ENCODE peak calls at places on chromosomes 4 and X, in five cellular contexts. Z, A, D, G and W are unnamed samples.

GRCh38 chrX:151970661-151971060 is 3.8 kb downstream of the GABRE start:
- DNase-seq in Z (no peak), D (no peak), A (peak; percentile 89), G (peak; percentile 77), W (peak; percentile 80)

GRCh38 chr4:153418581-153418980 is 47.6 kb upstream of the TMEM131L start:
- DNase-seq in A (peak; percentile 13), G (no peak), Z (no peak), D (no peak), W (no peak)

GRCh38 chrX:41394293-41394692 is 52.9 kb upstream of the NYX start:
- DNase-seq in G (no peak), D (no peak), A (no peak), Z (no peak), W (no peak)

GRCh38 chr4:7132249-7132648 is 60.1 kb upstream of the SORCS2 start:
- DNase-seq in G (no peak), Z (no peak), D (no peak), A (no peak), W (no peak)

GRCh38 chr4:187294861-187295260 is 571.2 kb upstream of the FAT1 start:
- DNase-seq in D (no peak), A (peak; percentile 88), Z (no peak), G (no peak), W (no peak)

GRCh38 chrX:78839711-78840110 is 92.2 kb downstream of the LPAR4 start:
- DNase-seq in Z (no peak), D (no peak), A (no peak), G (no peak), W (no peak)

GRCh38 chr4:159598602-159599001 is 495.7 kb downstream of the RAPGEF2 start:
- DNase-seq in D (no peak), Z (no peak), A (no peak), G (no peak), W (no peak)

GRCh38 chrX:47232803-47233332 is at the start of gene USP11:
- DNase-seq in D (no peak), Z (peak; percentile 81), A (peak; percentile 60), G (peak; percentile 43), W (peak; percentile 88)

GRCh38 chr4:21898101-21898500 is 50.5 kb downstream of the KCNIP4 start:
- DNase-seq in Z (no peak), G (no peak), A (no peak), D (no peak), W (no peak)

GRCh38 chrX:144627947-144628346 is 619.4 kb upstream of the SPANXN1 start:
- DNase-seq in Z (no peak), G (peak; percentile 37), A (no peak), D (no peak), W (no peak)

GRCh38 chrX:104665691-104666090 is 99.7 kb downstream of the IL1RAPL2 start:
- DNase-seq in D (no peak), Z (no peak), A (no peak), G (no peak), W (no peak)

GRCh38 chrX:11435568-11435967 is 142.4 kb downstream of the AMELX start:
- DNase-seq in Z (peak; percentile 25), D (no peak), A (peak; percentile 73), G (no peak), W (no peak)

GRCh38 chr4:138639018-138639876 is 376.3 kb upstream of the NOCT start:
- DNase-seq in A (peak; percentile 17), D (no peak), Z (no peak), G (no peak), W (no peak)

GRCh38 chr4:107951551-107951950 is 20.2 kb downstream of the CYP2U1 start:
- DNase-seq in A (peak; percentile 49), G (no peak), Z (no peak), D (no peak), W (no peak)

GRCh38 chr4:115629270-115629669 is 515.9 kb upstream of the NDST4 start:
- DNase-seq in Z (no peak), D (no peak), G (no peak), A (no peak), W (no peak)

GRCh38 chr4:118751634-118752293 is 66.6 kb downstream of the METTL14 start:
- DNase-seq in Z (no peak), G (no peak), A (no peak), D (no peak), W (no peak)

GRCh38 chrX:15350329-15350996 is 15.1 kb upstream of the PIGA start:
- DNase-seq in G (no peak), D (no peak), Z (no peak), A (no peak), W (no peak)

GRCh38 chrX:65985922-65986588 is 53.8 kb downstream of the VSIG4 start:
- DNase-seq in G (no peak), A (peak; percentile 58), D (no peak), Z (peak; percentile 74), W (no peak)

GRCh38 chr4:126306152-126306869 is 991.6 kb downstream of the FAT4 start:
- DNase-seq in Z (no peak), G (no peak), A (peak; percentile 40), D (peak; percentile 8), W (no peak)

GRCh38 chr4:122826596-122827257 is at the start of gene FGF2:
- DNase-seq in Z (peak; percentile 44), A (peak; percentile 78), G (peak; percentile 41), D (peak; percentile 9), W (peak; percentile 90)

GRCh38 chr4:102869569-102870227 is 906 bp downstream of the CISD2 start:
- DNase-seq in G (no peak), A (no peak), Z (peak; percentile 14), D (no peak), W (no peak)

GRCh38 chrX:17032351-17032750 is 85.9 kb downstream of the REPS2 start:
- DNase-seq in G (no peak), D (peak; percentile 13), Z (no peak), A (peak; percentile 92), W (no peak)

GRCh38 chr4:119706804-119707203 is 78.2 kb upstream of the PDE5A start:
- DNase-seq in D (no peak), Z (no peak), A (no peak), G (no peak), W (no peak)

GRCh38 chrX:119745283-119745848 is 13.0 kb upstream of the SOWAHD start:
- DNase-seq in D (no peak), G (no peak), Z (no peak), A (no peak), W (no peak)

GRCh38 chr4:108210989-108211725 is 42.4 kb upstream of the LEF1 start:
- DNase-seq in Z (no peak), D (no peak), G (no peak), A (no peak), W (no peak)

GRCh38 chr4:67576538-67576937 is 18.0 kb downstream of the STAP1 start:
- DNase-seq in Z (peak; percentile 77), D (no peak), G (no peak), A (no peak), W (no peak)
- H3K4me3 ChIP-seq in Z (peak overlapping the region; percentile 57), D (no peak overlapping the region), G (no peak overlapping the region), A (no peak overlapping the region), W (no peak overlapping the region)

GRCh38 chr4:169015237-169015636 is 5.2 kb upstream of the CBR4 start:
- DNase-seq in D (no peak), Z (peak; percentile 41), A (no peak), G (peak; percentile 70), W (no peak)
- H3K4me3 ChIP-seq in D (no peak overlapping the region), Z (no peak overlapping the region), A (no peak overlapping the region), G (no peak overlapping the region), W (no peak overlapping the region)

GRCh38 chr4:25874641-25875040 is 11.9 kb upstream of the SEL1L3 start:
- DNase-seq in A (no peak), D (no peak), Z (no peak), G (no peak), W (no peak)

GRCh38 chr4:25872851-25873631 is 10.3 kb upstream of the SEL1L3 start:
- DNase-seq in G (no peak), Z (no peak), D (no peak), A (no peak), W (no peak)

GRCh38 chr4:25873632-25874129 is 10.9 kb upstream of the SEL1L3 start:
- DNase-seq in G (no peak), A (no peak), Z (no peak), D (no peak), W (no peak)

GRCh38 chr4:25878676-25879075 is 15.9 kb upstream of the SEL1L3 start:
- DNase-seq in G (no peak), A (no peak), Z (no peak), D (no peak), W (no peak)

DNA sequence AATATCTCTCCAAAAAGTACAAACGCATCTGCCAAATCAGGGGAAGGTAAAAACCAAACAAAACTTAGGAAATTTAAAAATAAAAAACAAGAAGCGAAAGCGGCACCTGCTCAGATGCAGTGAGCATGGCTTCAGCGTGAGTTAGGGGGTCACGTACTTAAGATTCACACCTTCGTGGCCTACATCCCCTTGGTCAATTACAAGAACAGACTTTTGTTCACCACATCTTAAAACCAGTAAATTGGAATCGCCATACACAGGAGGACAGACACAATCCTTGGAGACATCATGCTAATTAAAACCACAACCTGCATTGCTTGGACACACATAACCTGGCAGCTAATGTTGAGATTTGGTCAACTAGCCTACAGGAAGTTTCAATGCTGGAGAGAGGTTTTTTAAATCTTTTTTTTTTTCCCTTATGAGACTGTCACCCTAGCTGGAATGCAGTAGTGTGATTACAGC is 12.5 kb upstream of the SEL1L3 start:
- DNase-seq in D (no peak), G (no peak), Z (peak; percentile 51), A (no peak), W (no peak)
- H3K4me3 ChIP-seq in D (no peak overlapping the region), G (no peak overlapping the region), Z (no peak overlapping the region), A (no peak overlapping the region), W (no peak overlapping the region)

GRCh38 chr4:8439168-8439567 is 1.4 kb downstream of the ACOX3 start:
- DNase-seq in Z (no peak), D (no peak), A (peak; percentile 57), G (peak; percentile 33), W (no peak)
- H3K4me3 ChIP-seq in Z (peak overlapping the region; percentile 99), D (no peak overlapping the region), A (peak overlapping the region; percentile 77), G (no peak overlapping the region), W (no peak overlapping the region)

GRCh38 chr4:2932951-2933565 is 30.1 kb downstream of the NOP14 start:
- DNase-seq in Z (peak; percentile 67), G (no peak), D (no peak), A (no peak), W (peak; percentile 79)
- H3K4me3 ChIP-seq in Z (peak overlapping the region; percentile 71), G (no peak overlapping the region), D (peak overlapping the region; percentile 76), A (peak overlapping the region; percentile 57), W (no peak overlapping the region)